ENCODE peak calls at places on chromosomes 1 and 21, in nine cellular contexts. G is GM20000; X is stomach; W is endothelial cell; T is left ventricle myocardium superior; E is mesendoderm; J is stimulated activated CD4-positive, alpha-beta T cell treated with anti-CD3 and anti-CD28 coated beads, Interleukin-15, amount 100 ng/mL, for 1 hour; R is right cardiac atrium; V is neural crest cell. I is an unnamed sample.
A peak's percentile ranks its signal among the peaks of the same experiment; 100 is the strongest.

GRCh38 chr21:44383216-44383615 is 29.8 kb downstream of the TRPM2 start:
- DNase-seq in G (no peak), X (no peak), W (no peak), T (no peak), E (no peak), J (no peak), R (no peak), V (no peak), I (no peak)

GRCh38 chr21:16193758-16194606 is 464.2 kb downstream of the USP25 start:
- DNase-seq in G (peak; percentile 9), X (peak; percentile 31), W (peak; percentile 26), T (peak; percentile 69), E (peak; percentile 93), J (no peak), R (peak; percentile 70), V (peak; percentile 22), I (peak; percentile 87)

GRCh38 chr1:245622332-245623014 is 467.7 kb downstream of the KIF26B start:
- DNase-seq in G (no peak), X (no peak), W (no peak), T (no peak), E (peak; percentile 89), J (no peak), R (no peak), V (no peak), I (no peak)

GRCh38 chr1:14895727-14896126 is 257.8 kb upstream of the TMEM51 start:
- DNase-seq in G (no peak), X (no peak), W (no peak), T (no peak), E (no peak), J (no peak), R (no peak), V (no peak), I (no peak)

GRCh38 chr21:46148106-46148505 is 7.3 kb downstream of the FTCD start:
- DNase-seq in G (no peak), X (no peak), W (no peak), T (peak; percentile 11), E (no peak), J (no peak), R (peak; percentile 6), V (no peak), I (no peak)

GRCh38 chr1:224615861-224616760 is at the start of gene CNIH3:
- DNase-seq in G (peak; percentile 34), X (peak; percentile 53), W (peak; percentile 53), T (no peak), E (peak; percentile 94), J (no peak), R (no peak), V (peak; percentile 31), I (peak; percentile 84)

GRCh38 chr21:45959182-45959581 is 22.4 kb upstream of the COL6A1 start:
- DNase-seq in G (no peak), X (no peak), W (no peak), T (no peak), E (no peak), J (no peak), R (no peak), V (no peak), I (no peak)

GRCh38 chr1:221555689-221556433 is 186.0 kb downstream of the DUSP10 start:
- DNase-seq in G (no peak), X (no peak), W (no peak), T (peak; percentile 48), E (no peak), J (no peak), R (no peak), V (no peak), I (no peak)

GRCh38 chr1:65044411-65044810 is 78.1 kb upstream of the JAK1 start:
- DNase-seq in G (no peak), X (no peak), W (no peak), T (no peak), E (no peak), J (no peak), R (no peak), V (no peak), I (no peak)

GRCh38 chr1:42935313-42935624 is 23.4 kb downstream of the SLC2A1 start:
- DNase-seq in G (no peak), X (peak; percentile 43), W (no peak), T (no peak), E (no peak), J (no peak), R (no peak), V (no peak), I (no peak)

GRCh38 chr1:183604048-183604808 is 14.0 kb upstream of the NCF2 start:
- DNase-seq in G (peak; percentile 58), X (peak; percentile 35), W (no peak), T (no peak), E (peak; percentile 11), J (no peak), R (peak; percentile 28), V (no peak), I (peak; percentile 94)

GRCh38 chr1:38527373-38527966 is 332.1 kb downstream of the RRAGC start:
- DNase-seq in G (peak; percentile 85), X (peak; percentile 54), W (no peak), T (no peak), E (peak; percentile 62), J (peak; percentile 10), R (no peak), V (no peak), I (no peak)

GRCh38 chr21:32330784-32331311 is 32.2 kb downstream of the MRAP start:
- DNase-seq in G (no peak), X (no peak), W (no peak), T (no peak), E (peak; percentile 81), J (no peak), R (no peak), V (peak; percentile 23), I (no peak)

GRCh38 chr1:42733415-42734200 is 6.4 kb downstream of the CLDN19 start:
- DNase-seq in G (no peak), X (no peak), W (no peak), T (no peak), E (no peak), J (no peak), R (no peak), V (no peak), I (no peak)

GRCh38 chr1:21035794-21036193 is 140.9 kb downstream of the EIF4G3 start:
- DNase-seq in G (no peak), X (no peak), W (no peak), T (no peak), E (no peak), J (no peak), R (no peak), V (no peak), I (no peak)

GRCh38 chr1:24709748-24710416 is 35.4 kb upstream of the CLIC4 start:
- DNase-seq in G (no peak), X (no peak), W (no peak), T (no peak), E (no peak), J (no peak), R (no peak), V (no peak), I (no peak)

GRCh38 chr1:34236089-34236488 is 59.4 kb downstream of the C1orf94 start:
- DNase-seq in G (no peak), X (no peak), W (no peak), T (no peak), E (no peak), J (no peak), R (no peak), V (no peak), I (no peak)

GRCh38 chr1:193939585-193939984 is 753.2 kb upstream of the B3GALT2 start:
- DNase-seq in G (no peak), X (no peak), W (no peak), T (no peak), E (no peak), J (no peak), R (no peak), V (no peak), I (no peak)

GRCh38 chr1:3312894-3313578 is 141.4 kb upstream of the ARHGEF16 start:
- DNase-seq in G (no peak), X (peak; percentile 88), W (no peak), T (peak; percentile 92), E (peak; percentile 95), J (peak; percentile 42), R (peak; percentile 97), V (peak; percentile 44), I (peak; percentile 98)

GRCh38 chr1:44947060-44947773 is 39.2 kb downstream of the EIF2B3 start:
- DNase-seq in G (no peak), X (no peak), W (no peak), T (peak; percentile 37), E (no peak), J (no peak), R (peak; percentile 24), V (no peak), I (peak; percentile 72)

GRCh38 chr1:52523376-52523775 is 29.5 kb downstream of the TUT4 start:
- DNase-seq in G (no peak), X (no peak), W (no peak), T (no peak), E (no peak), J (no peak), R (no peak), V (no peak), I (no peak)